ENCODE peak calls at places on chromosome 12, in ten cellular contexts. M is ELF-1, Z is H4, A is NCI-H2029, G is germinal center, P is T follicular helper cell, J is brain microvascular endothelial cell, S is body of pancreas, D is NAMALWA, Q is astrocyte. W is an unnamed sample.

GRCh38 chr12:93563807-93564538 is 8.5 kb upstream of the SOCS2 start:
- DNase-seq in Q (peak), J (no peak), G (no peak), A (no peak), S (peak), Z (no peak), M (no peak), P (no peak), D (peak), W (peak)

GRCh38 chr12:98754095-98754494 is 109.0 kb downstream of the APAF1 start:
- DNase-seq in J (peak), G (no peak), A (no peak), M (no peak), Z (peak), Q (peak), D (no peak), P (no peak), S (no peak), W (peak)

GRCh38 chr12:2682301-2683282 is 112.2 kb upstream of the FKBP4 start:
- DNase-seq in A (peak), Q (peak), J (peak), G (no peak), S (no peak), P (peak), Z (no peak), D (peak), M (peak), W (peak)

GRCh38 chr12:112303004-112303403 is 79.2 kb downstream of the HECTD4 start:
- DNase-seq in P (no peak), D (peak), M (no peak), A (no peak), Z (peak), G (peak), S (no peak), Q (peak), J (peak), W (no peak)

GRCh38 chr12:3490848-3491382 is at the start of gene PRMT8:
- DNase-seq in A (peak), S (no peak), M (peak), D (no peak), Z (no peak), J (peak), Q (no peak), P (no peak), G (no peak), W (no peak)

GRCh38 chr12:98998697-98999299 is 353.7 kb downstream of the APAF1 start:
- DNase-seq in D (peak), Z (peak), A (peak), J (no peak), G (peak), M (no peak), S (no peak), P (no peak), Q (peak), W (peak)

GRCh38 chr12:89873745-89874144 is 165.1 kb upstream of the ATP2B1 start:
- DNase-seq in D (peak), P (no peak), G (no peak), A (no peak), M (no peak), Z (peak), S (no peak), J (no peak), Q (peak), W (no peak)

GRCh38 chr12:34363050-34363673 is 340.9 kb downstream of the ALG10 start:
- DNase-seq in S (no peak), P (no peak), Q (no peak), G (no peak), D (no peak), Z (no peak), J (no peak), M (no peak), A (no peak), W (no peak)

GRCh38 chr12:5789469-5789968 is 155.5 kb downstream of the ANO2 start:
- DNase-seq in D (no peak), P (no peak), Z (peak), Q (peak), G (no peak), S (peak), J (no peak), A (no peak), M (peak), W (peak)

GRCh38 chr12:23550753-23551152 is 398.7 kb downstream of the SOX5 start:
- DNase-seq in A (no peak), G (no peak), P (no peak), Z (no peak), D (no peak), M (no peak), Q (no peak), J (no peak), S (no peak), W (no peak)

GRCh38 chr12:31224768-31225448 is 101.0 kb downstream of the SINHCAF start:
- DNase-seq in Z (no peak), M (peak), J (no peak), G (no peak), A (no peak), D (no peak), P (no peak), S (no peak), Q (no peak), W (no peak)

GRCh38 chr12:23099604-23100003 is 474.6 kb downstream of the ETNK1 start:
- DNase-seq in Z (no peak), S (no peak), P (no peak), J (no peak), M (peak), G (no peak), A (no peak), D (no peak), Q (peak), W (no peak)

GRCh38 chr12:109088818-109089217 is 4.5 kb downstream of the ALKBH2 start:
- DNase-seq in Q (no peak), G (no peak), S (no peak), M (no peak), J (no peak), P (no peak), Z (no peak), A (no peak), D (no peak), W (no peak)

GRCh38 chr12:99600388-99600787 is 47.2 kb upstream of the GARIN6 start:
- DNase-seq in Q (no peak), G (peak), S (no peak), P (no peak), Z (no peak), J (no peak), M (peak), D (peak), A (peak), W (no peak)

GRCh38 chr12:41073633-41074576 is 114.2 kb upstream of the PDZRN4 start:
- DNase-seq in P (no peak), M (no peak), D (no peak), Q (no peak), A (no peak), G (no peak), S (no peak), Z (no peak), J (no peak), W (no peak)

GRCh38 chr12:10163084-10163483 is 8.8 kb downstream of the OLR1 start:
- DNase-seq in J (no peak), G (peak), M (no peak), P (no peak), Q (no peak), S (no peak), Z (no peak), A (no peak), D (no peak), W (no peak)

GRCh38 chr12:113818278-113818677 is 147.8 kb downstream of the RBM19 start:
- DNase-seq in G (no peak), Z (no peak), Q (no peak), D (no peak), M (no peak), A (peak), S (no peak), J (no peak), P (no peak), W (peak)

GRCh38 chr12:75852143-75852542 is 179.4 kb downstream of the PHLDA1 start:
- DNase-seq in S (no peak), D (no peak), M (no peak), A (no peak), P (no peak), Z (no peak), Q (peak), G (no peak), J (no peak), W (no peak)

GRCh38 chr12:30417697-30418231 is 277.9 kb downstream of the IPO8 start:
- DNase-seq in M (no peak), S (no peak), A (no peak), Z (peak), Q (peak), J (peak), D (no peak), P (no peak), G (no peak), W (no peak)

GRCh38 chr12:2693204-2693860 is 101.4 kb upstream of the FKBP4 start:
- DNase-seq in A (no peak), P (no peak), G (peak), S (no peak), Q (no peak), Z (no peak), M (peak), D (peak), J (no peak), W (no peak)

W was measured in small intestine.